ENCODE peak calls at places on chromosomes 3 and 15, in seven cellular contexts. One of them, this sample, is unnamed.

GRCh38 chr3:23712095-23712494 is 93.7 kb upstream of the UBE2E1 start:
- DNase-seq in psoas muscle: no peak
- DNase-seq in endodermal cell: no peak
- DNase-seq in GM23248: peak
- DNase-seq in foreskin fibroblast: no peak
- DNase-seq in AG04449: no peak
- DNase-seq in HCT116: no peak
- DNase-seq in this sample: no peak

GRCh38 chr3:46549408-46549904 is 16.6 kb downstream of the LRRC2 start:
- DNase-seq in GM23248: no peak
- DNase-seq in endodermal cell: no peak
- DNase-seq in psoas muscle: no peak
- DNase-seq in AG04449: no peak
- DNase-seq in foreskin fibroblast: no peak
- DNase-seq in HCT116: no peak
- DNase-seq in this sample: no peak

GRCh38 chr3:46929324-46929723 is 47.2 kb downstream of the CCDC12 start:
- DNase-seq in AG04449: no peak
- DNase-seq in endodermal cell: no peak
- DNase-seq in GM23248: no peak
- DNase-seq in psoas muscle: peak
- DNase-seq in HCT116: no peak
- DNase-seq in foreskin fibroblast: no peak
- DNase-seq in this sample: no peak

GRCh38 chr3:112778298-112779008 is 68.2 kb downstream of the CD200R1L start:
- DNase-seq in foreskin fibroblast: peak
- DNase-seq in endodermal cell: no peak
- DNase-seq in GM23248: peak
- DNase-seq in psoas muscle: no peak
- DNase-seq in AG04449: peak
- DNase-seq in HCT116: no peak
- DNase-seq in this sample: peak

GRCh38 chr3:182697345-182697919 is 95.9 kb upstream of the ATP11B start:
- DNase-seq in AG04449: no peak
- DNase-seq in endodermal cell: no peak
- DNase-seq in HCT116: no peak
- DNase-seq in foreskin fibroblast: no peak
- DNase-seq in GM23248: no peak
- DNase-seq in psoas muscle: no peak
- DNase-seq in this sample: peak

GRCh38 chr15:75758071-75758872 is 45.6 kb upstream of the CSPG4 start:
- DNase-seq in foreskin fibroblast: peak
- DNase-seq in HCT116: peak
- DNase-seq in AG04449: no peak
- DNase-seq in GM23248: peak
- DNase-seq in endodermal cell: peak
- DNase-seq in psoas muscle: peak
- DNase-seq in this sample: peak

GRCh38 chr3:64414043-64414442 is 188.8 kb upstream of the PRICKLE2 start:
- DNase-seq in GM23248: no peak
- DNase-seq in HCT116: no peak
- DNase-seq in AG04449: no peak
- DNase-seq in psoas muscle: no peak
- DNase-seq in endodermal cell: no peak
- DNase-seq in foreskin fibroblast: no peak
- DNase-seq in this sample: no peak

GRCh38 chr3:172222474-172223071 is 183.2 kb downstream of the FNDC3B start:
- DNase-seq in HCT116: no peak
- DNase-seq in foreskin fibroblast: no peak
- DNase-seq in psoas muscle: no peak
- DNase-seq in AG04449: no peak
- DNase-seq in GM23248: no peak
- DNase-seq in endodermal cell: peak
- DNase-seq in this sample: no peak

GRCh38 chr3:78791745-78792144 is 976.1 kb downstream of the ROBO1 start:
- DNase-seq in psoas muscle: no peak
- DNase-seq in foreskin fibroblast: no peak
- DNase-seq in HCT116: no peak
- DNase-seq in GM23248: no peak
- DNase-seq in endodermal cell: no peak
- DNase-seq in AG04449: no peak
- DNase-seq in this sample: no peak

GRCh38 chr15:51341366-51342248 is at the start of gene GLDN:
- DNase-seq in HCT116: no peak
- DNase-seq in AG04449: no peak
- DNase-seq in GM23248: peak
- DNase-seq in psoas muscle: peak
- DNase-seq in foreskin fibroblast: no peak
- DNase-seq in endodermal cell: peak
- DNase-seq in this sample: no peak

GRCh38 chr3:16203031-16203430 is 28.6 kb downstream of the GALNT15 start:
- DNase-seq in AG04449: no peak
- DNase-seq in GM23248: peak
- DNase-seq in foreskin fibroblast: peak
- DNase-seq in endodermal cell: no peak
- DNase-seq in psoas muscle: no peak
- DNase-seq in HCT116: no peak
- DNase-seq in this sample: no peak

GRCh38 chr3:182794455-182794773 is 1.1 kb downstream of the ATP11B start:
- DNase-seq in AG04449: no peak
- DNase-seq in psoas muscle: no peak
- DNase-seq in GM23248: no peak
- DNase-seq in foreskin fibroblast: no peak
- DNase-seq in HCT116: no peak
- DNase-seq in endodermal cell: no peak
- DNase-seq in this sample: no peak

GRCh38 chr3:184017672-184018423 is at the start of gene ABCC5:
- DNase-seq in GM23248: peak
- DNase-seq in AG04449: peak
- DNase-seq in foreskin fibroblast: peak
- DNase-seq in HCT116: peak
- DNase-seq in endodermal cell: peak
- DNase-seq in psoas muscle: peak
- DNase-seq in this sample: peak

GRCh38 chr15:85706779-85707518 is 87.8 kb downstream of the KLHL25 start:
- DNase-seq in psoas muscle: no peak
- DNase-seq in HCT116: no peak
- DNase-seq in foreskin fibroblast: no peak
- DNase-seq in endodermal cell: no peak
- DNase-seq in AG04449: no peak
- DNase-seq in GM23248: peak
- DNase-seq in this sample: no peak

GRCh38 chr3:124084398-124084881 is 92.5 kb upstream of the ROPN1 start:
- DNase-seq in endodermal cell: no peak
- DNase-seq in HCT116: no peak
- DNase-seq in psoas muscle: no peak
- DNase-seq in GM23248: peak
- DNase-seq in foreskin fibroblast: no peak
- DNase-seq in AG04449: peak
- DNase-seq in this sample: no peak

GRCh38 chr3:11168406-11168805 is 14.1 kb downstream of the HRH1 start:
- DNase-seq in foreskin fibroblast: no peak
- DNase-seq in HCT116: no peak
- DNase-seq in GM23248: no peak
- DNase-seq in AG04449: no peak
- DNase-seq in psoas muscle: no peak
- DNase-seq in endodermal cell: no peak
- DNase-seq in this sample: no peak

GRCh38 chr3:161126495-161126894 is 21.3 kb upstream of the B3GALNT1 start:
- DNase-seq in endodermal cell: no peak
- DNase-seq in psoas muscle: no peak
- DNase-seq in AG04449: no peak
- DNase-seq in GM23248: no peak
- DNase-seq in HCT116: no peak
- DNase-seq in foreskin fibroblast: no peak
- DNase-seq in this sample: no peak

GRCh38 chr3:115851571-115851970 is 228.3 kb downstream of the GAP43 start:
- DNase-seq in HCT116: no peak
- DNase-seq in AG04449: no peak
- DNase-seq in endodermal cell: no peak
- DNase-seq in psoas muscle: no peak
- DNase-seq in GM23248: no peak
- DNase-seq in foreskin fibroblast: no peak
- DNase-seq in this sample: no peak

GRCh38 chr3:54670269-54671000 is 257.4 kb downstream of the LRTM1 start:
- DNase-seq in psoas muscle: no peak
- DNase-seq in AG04449: no peak
- DNase-seq in HCT116: no peak
- DNase-seq in GM23248: no peak
- DNase-seq in endodermal cell: peak
- DNase-seq in foreskin fibroblast: no peak
- DNase-seq in this sample: no peak

GRCh38 chr3:54681706-54682105 is 246.2 kb downstream of the LRTM1 start:
- DNase-seq in AG04449: no peak
- DNase-seq in HCT116: no peak
- DNase-seq in foreskin fibroblast: no peak
- DNase-seq in GM23248: peak
- DNase-seq in endodermal cell: no peak
- DNase-seq in psoas muscle: no peak
- DNase-seq in this sample: no peak

DNA sequence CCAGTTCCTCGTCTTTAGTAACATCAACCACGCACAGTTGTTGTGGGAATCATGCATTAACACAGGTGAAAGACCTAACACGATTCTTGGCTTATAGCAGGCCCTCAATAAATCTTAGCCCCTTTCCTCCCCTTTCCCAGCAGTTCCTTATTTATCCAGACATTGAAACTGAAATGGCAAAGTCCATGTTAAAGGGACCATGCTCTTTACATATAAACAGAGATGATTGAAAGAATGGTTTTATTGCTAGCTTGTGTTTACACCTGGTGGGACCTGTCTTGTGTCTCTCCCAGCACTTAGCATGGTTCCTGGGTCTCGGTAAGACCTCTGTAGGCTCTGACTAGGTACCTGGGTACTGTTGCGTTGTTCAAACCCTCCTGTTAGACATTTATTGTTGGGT is 251.8 kb downstream of the LRTM1 start:
- DNase-seq in HCT116: no peak
- DNase-seq in endodermal cell: no peak
- DNase-seq in foreskin fibroblast: no peak
- DNase-seq in GM23248: no peak
- DNase-seq in psoas muscle: no peak
- DNase-seq in AG04449: no peak
- DNase-seq in this sample: no peak
- H3K4me3 ChIP-seq in HCT116: no peak
- H3K4me3 ChIP-seq in endodermal cell: no peak
- H3K4me3 ChIP-seq in foreskin fibroblast: no peak
- H3K4me3 ChIP-seq in GM23248: no peak
- H3K4me3 ChIP-seq in psoas muscle: no peak
- H3K4me3 ChIP-seq in AG04449: no peak
- H3K4me3 ChIP-seq in this sample: no peak

GRCh38 chr3:75144396-75144795 is 519.7 kb upstream of the FRG2C start:
- DNase-seq in HCT116: no peak
- DNase-seq in endodermal cell: no peak
- DNase-seq in foreskin fibroblast: no peak
- DNase-seq in GM23248: no peak
- DNase-seq in AG04449: no peak
- DNase-seq in psoas muscle: no peak
- DNase-seq in this sample: no peak
- H3K4me3 ChIP-seq in HCT116: no peak
- H3K4me3 ChIP-seq in endodermal cell: no peak
- H3K4me3 ChIP-seq in foreskin fibroblast: no peak
- H3K4me3 ChIP-seq in GM23248: no peak
- H3K4me3 ChIP-seq in AG04449: no peak
- H3K4me3 ChIP-seq in psoas muscle: no peak
- H3K4me3 ChIP-seq in this sample: no peak

DNA sequence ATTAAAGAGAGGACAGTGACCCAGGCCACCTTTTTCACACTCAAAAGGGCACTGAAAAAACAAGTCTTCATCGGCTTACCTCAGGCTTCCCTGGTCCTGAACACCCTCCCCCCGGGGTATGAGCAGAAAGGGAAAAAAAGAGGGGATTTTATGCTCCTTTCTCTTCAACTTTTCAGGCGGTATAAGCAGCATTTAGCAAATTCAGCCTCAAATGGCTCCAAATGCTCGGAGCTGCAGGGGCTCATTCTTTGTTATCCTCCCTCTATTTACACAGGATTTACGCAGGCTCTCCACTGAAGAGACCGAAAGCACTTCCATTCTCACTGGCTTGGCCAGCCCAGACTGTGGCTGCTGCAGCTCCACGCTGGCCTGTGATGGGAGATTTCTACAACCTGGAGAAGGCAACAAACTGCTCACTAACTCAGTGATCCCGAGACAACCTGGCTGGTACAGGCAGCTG is 54.5 kb downstream of the MEIS2 start:
- DNase-seq in psoas muscle: no peak
- DNase-seq in AG04449: no peak
- DNase-seq in GM23248: no peak
- DNase-seq in HCT116: no peak
- DNase-seq in endodermal cell: peak
- DNase-seq in foreskin fibroblast: no peak
- DNase-seq in this sample: no peak
- H3K4me3 ChIP-seq in psoas muscle: no peak
- H3K4me3 ChIP-seq in AG04449: no peak
- H3K4me3 ChIP-seq in GM23248: no peak
- H3K4me3 ChIP-seq in HCT116: no peak
- H3K4me3 ChIP-seq in endodermal cell: peak
- H3K4me3 ChIP-seq in foreskin fibroblast: no peak
- H3K4me3 ChIP-seq in this sample: no peak

GRCh38 chr3:72739521-72740466 is 108.5 kb downstream of the SHQ1 start:
- DNase-seq in GM23248: peak
- DNase-seq in psoas muscle: no peak
- DNase-seq in endodermal cell: no peak
- DNase-seq in HCT116: no peak
- DNase-seq in foreskin fibroblast: peak
- DNase-seq in AG04449: no peak
- DNase-seq in this sample: no peak
- H3K4me3 ChIP-seq in GM23248: no peak
- H3K4me3 ChIP-seq in psoas muscle: no peak
- H3K4me3 ChIP-seq in endodermal cell: no peak
- H3K4me3 ChIP-seq in HCT116: no peak
- H3K4me3 ChIP-seq in foreskin fibroblast: no peak
- H3K4me3 ChIP-seq in AG04449: no peak
- H3K4me3 ChIP-seq in this sample: no peak

DNA sequence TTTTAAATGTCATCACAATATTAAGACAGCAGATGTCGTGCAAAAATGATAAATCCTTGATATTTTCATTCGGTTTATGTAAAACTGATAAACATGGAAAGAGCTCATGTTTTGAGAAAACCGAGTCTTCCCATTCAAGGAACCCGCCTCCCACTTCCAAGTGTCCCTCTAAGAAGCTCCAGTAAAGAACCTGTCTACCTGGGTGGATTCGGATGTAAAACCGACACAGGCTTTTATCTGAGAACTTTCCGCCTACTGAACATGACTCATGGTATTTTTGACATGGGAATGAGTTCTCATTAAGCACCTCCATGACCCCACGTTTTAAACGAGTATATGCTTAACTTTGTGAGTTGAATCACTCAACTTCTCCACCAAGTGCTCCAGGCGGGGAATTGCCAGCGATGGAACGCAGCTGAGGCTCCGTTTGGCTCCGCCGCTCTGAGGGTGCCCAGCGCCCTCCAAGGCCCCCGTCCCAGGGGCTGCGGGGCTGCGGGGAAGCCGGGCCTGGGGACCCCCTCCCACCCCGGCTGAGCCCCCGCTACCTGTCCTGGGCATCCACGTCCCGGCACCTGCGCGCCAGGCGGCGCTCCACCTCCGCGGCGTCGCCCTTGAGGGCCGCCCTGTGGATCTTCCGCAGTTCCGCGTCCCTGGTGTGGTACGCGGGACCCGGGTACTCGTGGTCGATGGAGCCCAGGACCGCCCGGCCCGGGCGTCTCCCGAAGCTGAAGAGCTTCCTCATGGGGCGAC is 119.9 kb downstream of the LMLN start:
- DNase-seq in HCT116: peak
- DNase-seq in AG04449: no peak
- DNase-seq in psoas muscle: no peak
- DNase-seq in foreskin fibroblast: no peak
- DNase-seq in endodermal cell: no peak
- DNase-seq in GM23248: peak
- DNase-seq in this sample: no peak
- H3K4me3 ChIP-seq in HCT116: peak
- H3K4me3 ChIP-seq in AG04449: peak
- H3K4me3 ChIP-seq in psoas muscle: peak
- H3K4me3 ChIP-seq in foreskin fibroblast: peak
- H3K4me3 ChIP-seq in endodermal cell: peak
- H3K4me3 ChIP-seq in GM23248: peak
- H3K4me3 ChIP-seq in this sample: peak

This sample was measured in retinal pigment epithelial cell.